ENCODE peak calls at places on chromosome 18, in nine cellular contexts. S is HAP-1, G is C1 segment of cervical spinal cord, R is body of pancreas, E is mesothelial cell of epicardium, C is astrocyte, T is fibroblast of the aortic adventitia, P is neural crest cell, H is ELR. X is an unnamed sample.

GRCh38 chr18:8501044-8501443 is 108.2 kb upstream of the RAB12 start:
- DNase-seq in S (no peak), G (no peak), R (no peak), E (no peak), C (no peak), T (no peak), P (no peak), H (no peak), X (no peak)

GRCh38 chr18:35077937-35078336 is 36.7 kb downstream of the MAPRE2 start:
- DNase-seq in S (no peak), G (no peak), R (no peak), E (no peak), C (peak; percentile 18), T (no peak), P (no peak), H (no peak), X (no peak)

GRCh38 chr18:10316778-10317177 is 137.7 kb upstream of the APCDD1 start:
- DNase-seq in S (no peak), G (no peak), R (no peak), E (no peak), C (no peak), T (no peak), P (no peak), H (no peak), X (no peak)

GRCh38 chr18:58549814-58550339 is 79.0 kb downstream of the ALPK2 start:
- DNase-seq in S (no peak), G (no peak), R (no peak), E (no peak), C (no peak), T (no peak), P (no peak), H (no peak), X (no peak)

GRCh38 chr18:24014062-24014985 is at the start of gene TTC39C:
- DNase-seq in S (peak; percentile 77), G (peak; percentile 41), R (peak; percentile 65), E (peak; percentile 46), C (peak; percentile 69), T (peak; percentile 67), P (peak; percentile 54), H (peak; percentile 82), X (peak; percentile 37)

GRCh38 chr18:79987566-79987965 is 797 bp downstream of the TXNL4A start:
- DNase-seq in S (no peak), G (no peak), R (no peak), E (no peak), C (no peak), T (peak; percentile 23), P (no peak), H (peak; percentile 55), X (no peak)

GRCh38 chr18:30903566-30903965 is 139.0 kb downstream of the DSC3 start:
- DNase-seq in S (no peak), G (no peak), R (no peak), E (no peak), C (peak; percentile 88), T (no peak), P (no peak), H (peak; percentile 96), X (no peak)

GRCh38 chr18:38427234-38427633 is 861.6 kb upstream of the CELF4 start:
- DNase-seq in S (peak; percentile 67), G (no peak), R (no peak), E (no peak), C (no peak), T (no peak), P (peak; percentile 1), H (no peak), X (no peak)

X was measured in DMS 273 treated with DMSO at 0.1 percent for 48 hours.